ENCODE peak calls at places on chromosomes 3 and 15, in four cellular contexts. Z is GM06990, S is fibroblast of the aortic adventitia, T is AG04449. U is an unnamed sample.

GRCh38 chr3:134860141-134860540 is 65.1 kb downstream of the EPHB1 start:
- DNase-seq in Z (no peak), S (no peak), T (no peak), U (no peak)

GRCh38 chr3:188092648-188093047 is 61.3 kb upstream of the LPP start:
- DNase-seq in Z (no peak), S (no peak), T (no peak), U (no peak)

GRCh38 chr3:4976109-4976508 is 3.1 kb upstream of the BHLHE40 start:
- DNase-seq in Z (no peak), S (peak; percentile 75), T (no peak), U (no peak)

GRCh38 chr3:106004137-106004600 is 135.4 kb upstream of the CBLB start:
- DNase-seq in Z (no peak), S (peak; percentile 92), T (peak; percentile 50), U (peak; percentile 87)

GRCh38 chr3:11690863-11691833 is 47.4 kb upstream of the VGLL4 start:
- DNase-seq in Z (no peak), S (peak; percentile 52), T (no peak), U (peak; percentile 39)

GRCh38 chr3:127953636-127954035 is 38.6 kb downstream of the KBTBD12 start:
- DNase-seq in Z (no peak), S (peak; percentile 81), T (no peak), U (no peak)

GRCh38 chr15:55106155-55106554 is 90.6 kb downstream of the RSL24D1 start:
- DNase-seq in Z (no peak), S (no peak), T (no peak), U (no peak)

GRCh38 chr3:116019254-116019763 is 396.0 kb downstream of the GAP43 start:
- DNase-seq in Z (no peak), S (no peak), T (no peak), U (no peak)

GRCh38 chr15:50302581-50302980 is 37.1 kb upstream of the HDC start:
- DNase-seq in Z (peak; percentile 37), S (no peak), T (no peak), U (no peak)

GRCh38 chr3:9068044-9068443 is 104.8 kb upstream of the RAD18 start:
- DNase-seq in Z (no peak), S (no peak), T (no peak), U (no peak)

GRCh38 chr3:9067352-9067975 is 104.2 kb upstream of the RAD18 start:
- DNase-seq in Z (no peak), S (peak; percentile 79), T (peak; percentile 23), U (peak; percentile 11)

GRCh38 chr3:9066141-9066540 is 102.9 kb upstream of the RAD18 start:
- DNase-seq in Z (no peak), S (peak; percentile 43), T (no peak), U (no peak)

GRCh38 chr3:9064853-9065252 is 101.6 kb upstream of the RAD18 start:
- DNase-seq in Z (no peak), S (peak; percentile 9), T (no peak), U (no peak)

DNA sequence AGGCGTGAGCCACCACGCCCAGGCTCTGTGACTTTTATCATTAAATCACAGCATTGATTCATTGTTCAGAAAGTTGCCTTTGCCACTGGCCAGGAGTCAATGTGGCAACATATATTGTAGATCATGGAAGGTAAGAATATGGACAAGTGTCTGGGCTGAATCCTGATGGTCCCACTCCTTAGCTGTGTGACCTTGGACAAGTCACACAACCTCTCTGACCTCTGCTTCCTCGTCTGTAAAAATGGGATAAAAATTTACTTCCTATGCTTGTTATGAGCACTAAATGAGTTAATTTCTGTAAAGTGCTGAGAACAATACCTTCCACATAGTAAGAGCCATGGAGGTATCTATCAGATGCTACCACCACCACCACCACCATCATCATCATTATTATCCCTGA is 103.5 kb upstream of the RAD18 start:
- DNase-seq in Z (no peak), S (no peak), T (no peak), U (no peak)
- TF ChIP-seq CTCF in Z (no peak), S (no peak), T (no peak), U (no peak)

GRCh38 chr3:39149498-39150169 is 3.8 kb downstream of the CSRNP1 start:
- DNase-seq in Z (no peak), S (no peak), T (no peak), U (no peak)
- H3K4me3 ChIP-seq in Z (no peak overlapping the region), S (no peak overlapping the region), T (no peak overlapping the region), U (peak overlapping the region; percentile 96)

GRCh38 chr3:72996473-72997333 is at the start of gene PPP4R2:
- DNase-seq in Z (peak; percentile 94), S (peak; percentile 83), T (peak; percentile 50), U (no peak)
- TF ChIP-seq CTCF in Z (no peak), S (no peak), T (no peak), U (peak; percentile 17)

GRCh38 chr3:49378249-49378899 is 20.2 kb upstream of the GPX1 start:
- DNase-seq in Z (no peak), S (peak; percentile 83), T (peak; percentile 53), U (no peak)
- H3K4me3 ChIP-seq in Z (no peak overlapping the region), S (no peak overlapping the region), T (no peak overlapping the region), U (no peak overlapping the region)

U was measured in retinal pigment epithelial cell.